ENCODE peak calls at places on chromosomes 16 and 17, in five cellular contexts. A is HFFc6, B is pulmonary artery endothelial cell, X is neural progenitor cell, U is Right ventricle myocardium superior. D is an unnamed sample.

GRCh38 chr16:88346680-88347505 is 35.9 kb upstream of the ZNF469 start:
- DNase-seq in A (no peak), U (peak; percentile 22), X (no peak), B (no peak), D (no peak)

GRCh38 chr16:11161974-11162373 is 94.0 kb downstream of the SOCS1 start:
- DNase-seq in A (no peak), U (no peak), X (no peak), B (no peak), D (no peak)

GRCh38 chr17:72502111-72502939 is 381.5 kb downstream of the SOX9 start:
- DNase-seq in X (peak; percentile 7), B (no peak), A (no peak), U (no peak), D (no peak)

GRCh38 chr16:14194706-14195105 is 123.6 kb downstream of the MRTFB start:
- DNase-seq in B (no peak), U (no peak), A (no peak), X (no peak), D (no peak)

GRCh38 chr17:58344047-58344790 is 7.8 kb downstream of the SUPT4H1 start:
- DNase-seq in A (no peak), B (no peak), X (no peak), U (no peak), D (no peak)

GRCh38 chr16:79267781-79268180 is 332.8 kb downstream of the MAF start:
- DNase-seq in X (no peak), B (no peak), A (no peak), U (no peak), D (no peak)

GRCh38 chr17:21007646-21008045 is 35.2 kb downstream of the USP22 start:
- DNase-seq in X (no peak), B (no peak), U (no peak), A (no peak), D (no peak)

GRCh38 chr16:85602831-85603755 is 10.0 kb upstream of the GSE1 start:
- DNase-seq in U (no peak), B (no peak), A (no peak), X (no peak), D (no peak)

GRCh38 chr17:48791128-48792032 is 25.6 kb downstream of the TTLL6 start:
- DNase-seq in A (peak; percentile 76), U (peak; percentile 67), X (peak; percentile 90), B (peak; percentile 40), D (peak; percentile 93)

GRCh38 chr17:45050680-45051059 is 762 bp downstream of the DCAKD start:
- DNase-seq in U (no peak), B (no peak), A (no peak), X (peak; percentile 45), D (peak; percentile 24)

GRCh38 chr16:894841-895240 is 75.9 kb downstream of the LMF1 start:
- DNase-seq in X (no peak), U (no peak), B (no peak), A (no peak), D (no peak)

GRCh38 chr17:81591971-81592370 is 39.8 kb upstream of the FAAP100 start:
- DNase-seq in X (no peak), U (peak; percentile 7), A (no peak), B (no peak), D (no peak)

GRCh38 chr16:50152807-50153647 is at the start of gene TENT4B:
- DNase-seq in X (peak; percentile 92), A (peak; percentile 75), B (peak; percentile 50), U (peak; percentile 92), D (peak; percentile 78)

GRCh38 chr17:35214631-35215273 is 20.6 kb upstream of the SLC35G3 start:
- DNase-seq in U (no peak), X (no peak), B (no peak), A (no peak), D (no peak)

GRCh38 chr17:65270932-65271700 is 133.9 kb downstream of the RGS9 start:
- DNase-seq in A (no peak), B (no peak), X (no peak), U (no peak), D (no peak)

GRCh38 chr17:29037739-29038465 is 5.0 kb upstream of the PIPOX start:
- DNase-seq in U (no peak), B (no peak), A (no peak), X (no peak), D (no peak)

GRCh38 chr16:25012525-25012991 is 2.6 kb downstream of the ARHGAP17 start:
- DNase-seq in A (peak; percentile 90), X (no peak), U (no peak), B (no peak), D (no peak)

GRCh38 chr17:78013683-78014467 is 55.4 kb downstream of the TNRC6C start:
- DNase-seq in B (no peak), U (no peak), X (peak; percentile 75), A (peak; percentile 61), D (peak; percentile 91)

GRCh38 chr16:20915733-20916132 is 15.2 kb downstream of the LYRM1 start:
- DNase-seq in A (no peak), U (no peak), X (no peak), B (no peak), D (no peak)

GRCh38 chr16:4506450-4506849 is 30.3 kb downstream of the HMOX2 start:
- DNase-seq in A (peak; percentile 67), B (peak; percentile 57), U (no peak), X (peak; percentile 85), D (peak; percentile 75)

GRCh38 chr17:39920218-39921210 is 2.1 kb upstream of the GSDMB start:
- DNase-seq in B (no peak), X (no peak), U (no peak), A (no peak), D (no peak)

GRCh38 chr17:48618366-48618896 is 3.3 kb upstream of the HOXB8 start:
- DNase-seq in X (peak; percentile 93), B (peak; percentile 26), A (peak; percentile 72), U (peak; percentile 91), D (peak; percentile 85)

GRCh38 chr17:81513669-81514484 is 1.3 kb upstream of the ACTG1 start:
- DNase-seq in B (peak; percentile 41), U (peak; percentile 85), X (peak; percentile 85), A (peak; percentile 67), D (peak; percentile 70)

GRCh38 chr16:13435873-13436474 is 484.0 kb upstream of the ERCC4 start:
- DNase-seq in B (no peak), A (no peak), X (peak; percentile 28), U (no peak), D (peak; percentile 43)

GRCh38 chr17:74527081-74527480 is 4.2 kb downstream of the CD300LB start:
- DNase-seq in A (no peak), B (no peak), X (no peak), U (no peak), D (no peak)

GRCh38 chr17:35051183-35051578 is 12.3 kb downstream of the RFFL start:
- DNase-seq in A (no peak), U (no peak), X (no peak), B (no peak), D (no peak)

GRCh38 chr17:43526886-43527648 is 19.1 kb downstream of the ETV4 start:
- DNase-seq in X (no peak), U (no peak), B (no peak), A (no peak), D (no peak)

GRCh38 chr16:67959930-67960329 is 8.5 kb downstream of the SLC12A4 start:
- DNase-seq in X (no peak), B (no peak), A (no peak), U (no peak), D (no peak)

GRCh38 chr17:82985973-82986372 is 93.4 kb upstream of the METRNL start:
- DNase-seq in B (no peak), U (no peak), A (no peak), X (peak; percentile 71), D (peak; percentile 60)

GRCh38 chr17:39979865-39980401 is 674 bp upstream of the PSMD3 start:
- DNase-seq in X (peak; percentile 67), B (no peak), A (peak; percentile 24), U (no peak), D (peak; percentile 42)

GRCh38 chr17:57045868-57046671 is 39.0 kb upstream of the AKAP1 start:
- DNase-seq in A (no peak), U (no peak), X (no peak), B (no peak), D (no peak)

GRCh38 chr16:83995756-83996155 is 27.7 kb downstream of the NECAB2 start:
- DNase-seq in U (peak; percentile 60), B (no peak), X (peak; percentile 90), A (no peak), D (no peak)

GRCh38 chr17:6059406-6059805 is 10.8 kb upstream of the WSCD1 start:
- DNase-seq in A (no peak), B (no peak), U (no peak), X (no peak), D (no peak)

GRCh38 chr16:83717814-83718213 is 90.0 kb upstream of the HSBP1 start:
- DNase-seq in B (peak; percentile 52), A (no peak), X (no peak), U (no peak), D (peak; percentile 65)

GRCh38 chr16:67481561-67482259 is 753 bp upstream of the ATP6V0D1 start:
- DNase-seq in B (no peak), X (no peak), A (no peak), U (peak; percentile 71), D (no peak)

D was measured in SK-MEL-5.